ENCODE peak calls at places on chromosomes 16 and 17, in seven cellular contexts. One of them, this sample, is unnamed. For H3K27me3, the result is how much of the 10 kb centered on the place peaks cover.

GRCh38 chr16:84088695-84089395 is 27.9 kb downstream of the MBTPS1 start:
- DNase-seq in tibial nerve: no peak
- DNase-seq in esophagus squamous epithelium: no peak
- DNase-seq in heart left ventricle: peak
- DNase-seq in CD4-positive, CD25-positive, alpha-beta regulatory T cell: peak
- DNase-seq in spleen: peak
- DNase-seq in IMR-90: no peak
- DNase-seq in this sample: no peak

GRCh38 chr16:5025171-5025632 is 8.5 kb downstream of the NAGPA start:
- DNase-seq in CD4-positive, CD25-positive, alpha-beta regulatory T cell: no peak
- DNase-seq in IMR-90: no peak
- DNase-seq in spleen: no peak
- DNase-seq in tibial nerve: peak
- DNase-seq in heart left ventricle: peak
- DNase-seq in esophagus squamous epithelium: no peak
- DNase-seq in this sample: no peak

GRCh38 chr16:19396555-19397011 is 21.1 kb upstream of the TMC5 start:
- DNase-seq in IMR-90: no peak
- DNase-seq in spleen: no peak
- DNase-seq in esophagus squamous epithelium: no peak
- DNase-seq in CD4-positive, CD25-positive, alpha-beta regulatory T cell: no peak
- DNase-seq in heart left ventricle: no peak
- DNase-seq in tibial nerve: no peak
- DNase-seq in this sample: no peak

GRCh38 chr17:77959926-77960521 is 1.5 kb downstream of the TNRC6C start:
- DNase-seq in tibial nerve: no peak
- DNase-seq in spleen: no peak
- DNase-seq in IMR-90: peak
- DNase-seq in heart left ventricle: no peak
- DNase-seq in CD4-positive, CD25-positive, alpha-beta regulatory T cell: peak
- DNase-seq in esophagus squamous epithelium: no peak
- DNase-seq in this sample: no peak

GRCh38 chr17:31095239-31096105 is 695 bp downstream of the NF1 start:
- DNase-seq in IMR-90: peak
- DNase-seq in heart left ventricle: peak
- DNase-seq in CD4-positive, CD25-positive, alpha-beta regulatory T cell: peak
- DNase-seq in esophagus squamous epithelium: no peak
- DNase-seq in spleen: peak
- DNase-seq in tibial nerve: peak
- DNase-seq in this sample: peak

GRCh38 chr16:85328665-85329058 is 216.4 kb upstream of the CIBAR2 start:
- DNase-seq in tibial nerve: no peak
- DNase-seq in esophagus squamous epithelium: no peak
- DNase-seq in heart left ventricle: no peak
- DNase-seq in IMR-90: no peak
- DNase-seq in spleen: no peak
- DNase-seq in CD4-positive, CD25-positive, alpha-beta regulatory T cell: no peak
- DNase-seq in this sample: no peak

GRCh38 chr16:4533490-4533889 is 5.1 kb downstream of the CDIP1 start:
- DNase-seq in IMR-90: no peak
- DNase-seq in heart left ventricle: no peak
- DNase-seq in tibial nerve: no peak
- DNase-seq in CD4-positive, CD25-positive, alpha-beta regulatory T cell: no peak
- DNase-seq in spleen: no peak
- DNase-seq in esophagus squamous epithelium: no peak
- DNase-seq in this sample: no peak

GRCh38 chr16:16042076-16042475 is 92.7 kb downstream of the ABCC1 start:
- DNase-seq in tibial nerve: no peak
- DNase-seq in heart left ventricle: peak
- DNase-seq in esophagus squamous epithelium: no peak
- DNase-seq in CD4-positive, CD25-positive, alpha-beta regulatory T cell: no peak
- DNase-seq in IMR-90: peak
- DNase-seq in spleen: no peak
- DNase-seq in this sample: no peak

GRCh38 chr16:87227651-87228015 is 89.6 kb downstream of the C16orf95 start:
- DNase-seq in tibial nerve: no peak
- DNase-seq in CD4-positive, CD25-positive, alpha-beta regulatory T cell: no peak
- DNase-seq in esophagus squamous epithelium: no peak
- DNase-seq in heart left ventricle: peak
- DNase-seq in IMR-90: no peak
- DNase-seq in spleen: no peak
- DNase-seq in this sample: no peak

GRCh38 chr17:73820686-73821448 is 176.6 kb upstream of the SDK2 start:
- DNase-seq in tibial nerve: no peak
- DNase-seq in spleen: no peak
- DNase-seq in heart left ventricle: no peak
- DNase-seq in CD4-positive, CD25-positive, alpha-beta regulatory T cell: no peak
- DNase-seq in IMR-90: no peak
- DNase-seq in esophagus squamous epithelium: no peak
- DNase-seq in this sample: no peak

GRCh38 chr17:28384281-28385036 is 13.0 kb downstream of the SARM1 start:
- DNase-seq in CD4-positive, CD25-positive, alpha-beta regulatory T cell: peak
- DNase-seq in tibial nerve: peak
- DNase-seq in IMR-90: no peak
- DNase-seq in esophagus squamous epithelium: no peak
- DNase-seq in spleen: peak
- DNase-seq in heart left ventricle: peak
- DNase-seq in this sample: no peak

GRCh38 chr17:77717941-77718668 is 240.4 kb upstream of the TNRC6C start:
- DNase-seq in IMR-90: no peak
- DNase-seq in CD4-positive, CD25-positive, alpha-beta regulatory T cell: no peak
- DNase-seq in heart left ventricle: no peak
- DNase-seq in tibial nerve: no peak
- DNase-seq in esophagus squamous epithelium: no peak
- DNase-seq in spleen: no peak
- DNase-seq in this sample: no peak

GRCh38 chr16:20385844-20386832 is 18.4 kb downstream of the PDILT start:
- DNase-seq in esophagus squamous epithelium: no peak
- DNase-seq in IMR-90: peak
- DNase-seq in heart left ventricle: peak
- DNase-seq in CD4-positive, CD25-positive, alpha-beta regulatory T cell: peak
- DNase-seq in tibial nerve: peak
- DNase-seq in spleen: peak
- DNase-seq in this sample: peak

GRCh38 chr16:68592466-68593337 is 52.4 kb upstream of the CDH3 start:
- DNase-seq in esophagus squamous epithelium: no peak
- DNase-seq in IMR-90: no peak
- DNase-seq in CD4-positive, CD25-positive, alpha-beta regulatory T cell: peak
- DNase-seq in spleen: no peak
- DNase-seq in tibial nerve: no peak
- DNase-seq in heart left ventricle: no peak
- DNase-seq in this sample: no peak

GRCh38 chr17:27458524-27458908 is 2.3 kb downstream of the KSR1 start:
- DNase-seq in IMR-90: no peak
- DNase-seq in tibial nerve: no peak
- DNase-seq in heart left ventricle: no peak
- DNase-seq in esophagus squamous epithelium: no peak
- DNase-seq in spleen: no peak
- DNase-seq in CD4-positive, CD25-positive, alpha-beta regulatory T cell: no peak
- DNase-seq in this sample: no peak

GRCh38 chr17:43028221-43028861 is 3.3 kb downstream of the RND2 start:
- DNase-seq in esophagus squamous epithelium: no peak
- DNase-seq in spleen: no peak
- DNase-seq in IMR-90: no peak
- DNase-seq in CD4-positive, CD25-positive, alpha-beta regulatory T cell: no peak
- DNase-seq in tibial nerve: no peak
- DNase-seq in heart left ventricle: no peak
- DNase-seq in this sample: no peak

GRCh38 chr17:82314721-82315605 is 2.4 kb downstream of the CD7 start:
- DNase-seq in spleen: no peak
- DNase-seq in tibial nerve: no peak
- DNase-seq in IMR-90: no peak
- DNase-seq in CD4-positive, CD25-positive, alpha-beta regulatory T cell: no peak
- DNase-seq in esophagus squamous epithelium: no peak
- DNase-seq in heart left ventricle: no peak
- DNase-seq in this sample: no peak

GRCh38 chr17:82317394-82318168 is at the start of gene CD7:
- DNase-seq in tibial nerve: no peak
- DNase-seq in IMR-90: no peak
- DNase-seq in spleen: peak
- DNase-seq in heart left ventricle: no peak
- DNase-seq in CD4-positive, CD25-positive, alpha-beta regulatory T cell: peak
- DNase-seq in esophagus squamous epithelium: no peak
- DNase-seq in this sample: no peak

GRCh38 chr17:82314012-82314720 is 3.2 kb downstream of the CD7 start:
- DNase-seq in heart left ventricle: no peak
- DNase-seq in esophagus squamous epithelium: no peak
- DNase-seq in CD4-positive, CD25-positive, alpha-beta regulatory T cell: no peak
- DNase-seq in tibial nerve: no peak
- DNase-seq in spleen: peak
- DNase-seq in IMR-90: no peak
- DNase-seq in this sample: no peak

GRCh38 chr17:82316651-82317393 is 586 bp downstream of the CD7 start:
- DNase-seq in heart left ventricle: no peak
- DNase-seq in tibial nerve: no peak
- DNase-seq in IMR-90: no peak
- DNase-seq in CD4-positive, CD25-positive, alpha-beta regulatory T cell: no peak
- DNase-seq in esophagus squamous epithelium: no peak
- DNase-seq in spleen: no peak
- DNase-seq in this sample: no peak

DNA sequence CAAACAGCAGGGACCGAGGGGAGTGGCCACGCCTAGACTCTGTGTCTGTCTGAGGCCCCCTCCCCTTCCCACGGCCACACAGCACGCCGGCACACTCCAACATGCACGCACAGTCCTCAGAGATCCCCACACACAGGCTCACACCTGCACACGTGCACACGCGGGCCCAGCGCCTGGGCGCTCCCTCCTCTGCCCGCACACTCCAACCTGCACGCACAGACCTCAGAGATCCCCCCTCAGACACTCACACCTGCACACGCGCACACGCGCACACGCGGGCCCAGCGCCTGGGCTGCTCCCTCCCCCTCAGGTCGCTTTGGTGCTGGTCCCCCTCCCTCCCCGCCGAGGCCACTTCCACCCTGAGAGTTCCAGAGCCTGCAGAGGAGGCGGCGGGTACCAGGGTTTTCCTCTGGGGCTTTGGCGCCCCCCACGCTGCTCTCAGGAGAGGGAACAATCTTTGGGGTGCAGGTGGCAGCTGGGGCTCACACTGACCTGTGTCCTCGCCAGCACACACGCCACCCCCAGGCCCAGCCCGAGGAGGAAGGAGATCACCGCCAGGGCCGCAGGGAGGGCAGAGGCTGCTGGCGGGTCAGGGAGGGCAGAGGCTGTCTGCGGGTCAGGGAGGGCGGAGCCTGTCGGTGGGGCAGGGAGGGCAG is 1.6 kb downstream of the CD7 start:
- DNase-seq in CD4-positive, CD25-positive, alpha-beta regulatory T cell: peak
- DNase-seq in heart left ventricle: no peak
- DNase-seq in IMR-90: no peak
- DNase-seq in esophagus squamous epithelium: no peak
- DNase-seq in spleen: peak
- DNase-seq in tibial nerve: no peak
- DNase-seq in this sample: no peak
- H3K27me3 ChIP-seq in CD4-positive, CD25-positive, alpha-beta regulatory T cell: under half
- H3K27me3 ChIP-seq in heart left ventricle: under half
- H3K27me3 ChIP-seq in IMR-90: under half
- H3K27me3 ChIP-seq in esophagus squamous epithelium: under half
- H3K27me3 ChIP-seq in spleen: half or more
- H3K27me3 ChIP-seq in tibial nerve: half or more
- H3K27me3 ChIP-seq in this sample: under half

GRCh38 chr17:36696805-36697204 is 95.4 kb downstream of the MRM1 start:
- DNase-seq in IMR-90: no peak
- DNase-seq in tibial nerve: no peak
- DNase-seq in heart left ventricle: no peak
- DNase-seq in CD4-positive, CD25-positive, alpha-beta regulatory T cell: no peak
- DNase-seq in esophagus squamous epithelium: no peak
- DNase-seq in spleen: no peak
- DNase-seq in this sample: no peak

GRCh38 chr17:36703860-36704266 is 102.5 kb downstream of the MRM1 start:
- DNase-seq in tibial nerve: no peak
- DNase-seq in heart left ventricle: no peak
- DNase-seq in IMR-90: peak
- DNase-seq in spleen: no peak
- DNase-seq in esophagus squamous epithelium: no peak
- DNase-seq in CD4-positive, CD25-positive, alpha-beta regulatory T cell: peak
- DNase-seq in this sample: no peak

DNA sequence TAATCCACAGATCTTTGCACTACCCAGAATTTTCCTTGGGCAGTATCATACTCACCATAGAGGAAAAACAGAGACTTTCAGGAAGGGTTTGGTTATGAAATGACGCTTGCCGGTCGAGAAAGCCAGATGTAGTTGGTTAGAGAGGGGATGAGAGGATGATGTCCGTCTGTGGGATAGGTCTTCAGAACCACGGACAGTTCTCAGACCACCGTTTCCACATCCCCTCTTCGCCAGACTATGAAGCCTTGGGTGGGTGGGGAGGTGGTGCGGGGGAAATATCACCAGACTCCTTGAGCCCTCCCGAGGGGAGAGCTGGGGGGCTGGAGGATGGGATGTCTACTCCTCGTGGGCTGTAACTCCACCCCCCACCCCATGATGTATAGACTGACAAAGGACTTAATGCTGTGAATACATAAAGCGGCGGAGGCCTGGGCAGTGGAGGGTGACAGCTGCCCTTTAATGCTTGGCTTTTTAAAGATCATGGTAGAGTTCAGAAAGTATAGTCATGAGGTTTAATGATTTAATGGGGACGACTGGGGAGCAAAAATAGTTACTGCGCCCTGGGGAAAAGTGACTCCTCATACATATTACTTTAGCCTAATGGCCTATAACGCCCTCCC is 96.6 kb downstream of the MRM1 start:
- DNase-seq in CD4-positive, CD25-positive, alpha-beta regulatory T cell: no peak
- DNase-seq in esophagus squamous epithelium: no peak
- DNase-seq in spleen: no peak
- DNase-seq in IMR-90: peak
- DNase-seq in tibial nerve: no peak
- DNase-seq in heart left ventricle: no peak
- DNase-seq in this sample: no peak
- H3K27me3 ChIP-seq in CD4-positive, CD25-positive, alpha-beta regulatory T cell: under half
- H3K27me3 ChIP-seq in esophagus squamous epithelium: under half
- H3K27me3 ChIP-seq in spleen: under half
- H3K27me3 ChIP-seq in IMR-90: under half
- H3K27me3 ChIP-seq in tibial nerve: under half
- H3K27me3 ChIP-seq in heart left ventricle: under half
- H3K27me3 ChIP-seq in this sample: under half

DNA sequence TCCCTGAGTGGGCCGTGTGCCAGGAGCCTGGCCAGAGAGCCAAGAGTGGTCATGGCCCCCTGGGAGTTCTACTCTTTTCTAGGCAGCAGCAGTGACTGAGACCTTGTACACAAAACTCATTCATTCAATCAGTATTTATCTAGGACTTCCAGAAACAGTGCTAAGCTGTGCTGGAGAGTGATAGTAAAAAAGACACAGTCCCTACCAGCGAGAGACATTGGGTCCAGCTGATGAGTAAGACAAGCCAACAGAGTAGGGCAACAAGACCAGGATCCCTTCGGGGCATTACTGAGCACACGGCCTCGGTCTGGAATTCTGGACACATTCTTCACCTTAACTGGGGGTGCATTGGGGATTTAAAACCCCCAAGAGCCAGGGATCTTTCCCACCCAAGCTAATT is 20.2 kb downstream of the CBX4 start:
- DNase-seq in heart left ventricle: no peak
- DNase-seq in esophagus squamous epithelium: no peak
- DNase-seq in CD4-positive, CD25-positive, alpha-beta regulatory T cell: no peak
- DNase-seq in tibial nerve: no peak
- DNase-seq in IMR-90: no peak
- DNase-seq in spleen: no peak
- DNase-seq in this sample: no peak
- H3K27me3 ChIP-seq in heart left ventricle: under half
- H3K27me3 ChIP-seq in esophagus squamous epithelium: under half
- H3K27me3 ChIP-seq in CD4-positive, CD25-positive, alpha-beta regulatory T cell: under half
- H3K27me3 ChIP-seq in tibial nerve: under half
- H3K27me3 ChIP-seq in IMR-90: half or more
- H3K27me3 ChIP-seq in spleen: half or more
- H3K27me3 ChIP-seq in this sample: under half

GRCh38 chr17:68197091-68197996 is 50.5 kb upstream of the AMZ2 start:
- DNase-seq in tibial nerve: no peak
- DNase-seq in esophagus squamous epithelium: no peak
- DNase-seq in spleen: peak
- DNase-seq in CD4-positive, CD25-positive, alpha-beta regulatory T cell: peak
- DNase-seq in IMR-90: no peak
- DNase-seq in heart left ventricle: no peak
- DNase-seq in this sample: no peak
- H3K27me3 ChIP-seq in tibial nerve: half or more
- H3K27me3 ChIP-seq in esophagus squamous epithelium: under half
- H3K27me3 ChIP-seq in spleen: half or more
- H3K27me3 ChIP-seq in CD4-positive, CD25-positive, alpha-beta regulatory T cell: under half
- H3K27me3 ChIP-seq in IMR-90: half or more
- H3K27me3 ChIP-seq in heart left ventricle: under half
- H3K27me3 ChIP-seq in this sample: under half

This sample was measured in uterus.